ENCODE peak calls at places on chromosomes 16 and 17, in seven cellular contexts. K is lower lobe of right lung; O is fibroblast of lung; D is left colon; E is osteocyte; Q is tibial artery; S is stimulated activated CD4-positive, alpha-beta T cell treated with anti-CD3 and anti-CD28 coated beads, Interleukin-4, amount 100 ng/mL, for 48 hours. B is an unnamed sample.

GRCh38 chr17:74860999-74861553 is 1.4 kb upstream of the GRIN2C start:
- DNase-seq in K (no peak), O (no peak), D (no peak), E (no peak), Q (no peak), S (no peak), B (peak)

GRCh38 chr17:43003542-43004172 is 2.9 kb upstream of the IFI35 start:
- DNase-seq in K (no peak), O (peak), D (no peak), E (no peak), Q (no peak), S (no peak), B (peak)

GRCh38 chr16:47143329-47143676 is 442 bp downstream of the NETO2 start:
- DNase-seq in K (peak), O (peak), D (peak), E (peak), Q (peak), S (peak), B (peak)

GRCh38 chr16:68074850-68075249 is 10.3 kb upstream of the NFATC3 start:
- DNase-seq in K (no peak), O (no peak), D (peak), E (no peak), Q (no peak), S (no peak), B (peak)

GRCh38 chr17:47290870-47291241 is 32.9 kb upstream of the EFCAB13 start:
- DNase-seq in K (no peak), O (no peak), D (no peak), E (no peak), Q (no peak), S (no peak), B (no peak)

GRCh38 chr17:43658890-43659289 is 2.8 kb downstream of the MEOX1 start:
- DNase-seq in K (no peak), O (no peak), D (no peak), E (no peak), Q (no peak), S (no peak), B (no peak)

GRCh38 chr17:82668631-82669099 is 20.4 kb upstream of the WDR45B start:
- DNase-seq in K (peak), O (peak), D (peak), E (no peak), Q (no peak), S (peak), B (no peak)

GRCh38 chr17:19652595-19652994 is 4.0 kb downstream of the ALDH3A2 start:
- DNase-seq in K (no peak), O (no peak), D (no peak), E (peak), Q (no peak), S (no peak), B (no peak)

GRCh38 chr17:14552311-14552710 is 251.4 kb downstream of the HS3ST3B1 start:
- DNase-seq in K (no peak), O (no peak), D (no peak), E (no peak), Q (no peak), S (no peak), B (no peak)

GRCh38 chr17:15381707-15382106 is 40.3 kb upstream of the TEKT3 start:
- DNase-seq in K (no peak), O (no peak), D (no peak), E (no peak), Q (no peak), S (no peak), B (no peak)

GRCh38 chr17:4206945-4207344 is 56.8 kb downstream of the ANKFY1 start:
- DNase-seq in K (no peak), O (peak), D (no peak), E (no peak), Q (no peak), S (no peak), B (no peak)

GRCh38 chr16:73616186-73616585 is 568.3 kb upstream of the ZFHX3 start:
- DNase-seq in K (no peak), O (no peak), D (no peak), E (no peak), Q (no peak), S (no peak), B (no peak)

GRCh38 chr17:68993112-68993511 is 37.9 kb upstream of the ABCA8 start:
- DNase-seq in K (no peak), O (peak), D (no peak), E (no peak), Q (no peak), S (no peak), B (no peak)

GRCh38 chr16:68338326-68339119 is 27.7 kb downstream of the PRMT7 start:
- DNase-seq in K (no peak), O (no peak), D (no peak), E (no peak), Q (no peak), S (no peak), B (no peak)

GRCh38 chr16:15966420-15967222 is 17.2 kb downstream of the ABCC1 start:
- DNase-seq in K (no peak), O (peak), D (no peak), E (no peak), Q (no peak), S (no peak), B (no peak)

GRCh38 chr17:21039839-21040575 is 2.8 kb downstream of the USP22 start:
- DNase-seq in K (no peak), O (peak), D (no peak), E (no peak), Q (no peak), S (peak), B (no peak)

GRCh38 chr16:23348579-23349469 is 46.7 kb downstream of the SCNN1B start:
- DNase-seq in K (no peak), O (no peak), D (no peak), E (no peak), Q (no peak), S (no peak), B (no peak)

GRCh38 chr17:77606146-77606864 is 352.2 kb upstream of the TNRC6C start:
- DNase-seq in K (no peak), O (no peak), D (no peak), E (peak), Q (no peak), S (no peak), B (no peak)

GRCh38 chr16:76882105-76882504 is 308.9 kb upstream of the MON1B start:
- DNase-seq in K (no peak), O (no peak), D (no peak), E (no peak), Q (no peak), S (no peak), B (no peak)

GRCh38 chr16:62954144-62955032 is 918.1 kb upstream of the CDH8 start:
- DNase-seq in K (no peak), O (no peak), D (no peak), E (no peak), Q (no peak), S (no peak), B (no peak)

GRCh38 chr16:17552351-17552750 is 81.6 kb upstream of the XYLT1 start:
- DNase-seq in K (no peak), O (peak), D (no peak), E (no peak), Q (no peak), S (no peak), B (no peak)

GRCh38 chr16:86227041-86227440 is 283.3 kb upstream of the FOXF1 start:
- DNase-seq in K (no peak), O (no peak), D (peak), E (no peak), Q (no peak), S (no peak), B (no peak)

GRCh38 chr17:19270951-19271611 is 33.9 kb downstream of the EPN2 start:
- DNase-seq in K (no peak), O (no peak), D (no peak), E (no peak), Q (no peak), S (no peak), B (no peak)

GRCh38 chr17:75891022-75891604 is 5.6 kb downstream of the TRIM65 start:
- DNase-seq in K (no peak), O (no peak), D (no peak), E (no peak), Q (no peak), S (no peak), B (no peak)

GRCh38 chr17:60900688-60901087 is 223.0 kb downstream of the BCAS3 start:
- DNase-seq in K (no peak), O (no peak), D (no peak), E (no peak), Q (no peak), S (no peak), B (no peak)

GRCh38 chr17:40038882-40039513 is 15.2 kb downstream of the MED24 start:
- DNase-seq in K (no peak), O (peak), D (peak), E (no peak), Q (peak), S (no peak), B (no peak)

GRCh38 chr16:6016530-6017184 is 919.1 kb upstream of the EEF2KMT start:
- DNase-seq in K (no peak), O (peak), D (no peak), E (no peak), Q (no peak), S (no peak), B (no peak)

GRCh38 chr17:77834170-77835115 is 124.1 kb upstream of the TNRC6C start:
- DNase-seq in K (peak), O (peak), D (peak), E (no peak), Q (peak), S (peak), B (peak)

GRCh38 chr16:26645629-26646028 is 421.1 kb upstream of the C16orf82 start:
- DNase-seq in K (no peak), O (no peak), D (no peak), E (peak), Q (no peak), S (peak), B (peak)

GRCh38 chr17:3529817-3530741 is 27.5 kb downstream of the TRPV3 start:
- DNase-seq in K (no peak), O (peak), D (no peak), E (no peak), Q (peak), S (no peak), B (no peak)

GRCh38 chr16:62194828-62195227 is 158.6 kb upstream of the CDH8 start:
- DNase-seq in K (no peak), O (no peak), D (no peak), E (no peak), Q (no peak), S (no peak), B (no peak)

GRCh38 chr16:51306116-51306515 is 155.0 kb upstream of the SALL1 start:
- DNase-seq in K (no peak), O (no peak), D (no peak), E (no peak), Q (no peak), S (no peak), B (no peak)

GRCh38 chr16:31190061-31190460 is 10.1 kb downstream of the FUS start:
- DNase-seq in K (no peak), O (no peak), D (no peak), E (no peak), Q (no peak), S (no peak), B (no peak)

GRCh38 chr17:31318298-31319190 is 2.9 kb downstream of the EVI2A start:
- DNase-seq in K (no peak), O (peak), D (peak), E (no peak), Q (peak), S (peak), B (no peak)

GRCh38 chr16:77899416-77899815 is 111.1 kb downstream of the VAT1L start:
- DNase-seq in K (no peak), O (no peak), D (no peak), E (no peak), Q (no peak), S (no peak), B (no peak)

GRCh38 chr17:66542183-66542966 is 240.0 kb downstream of the PRKCA start:
- DNase-seq in K (no peak), O (peak), D (no peak), E (no peak), Q (no peak), S (no peak), B (no peak)

GRCh38 chr17:38705803-38706624 is 941 bp downstream of the MLLT6 start:
- DNase-seq in K (peak), O (no peak), D (peak), E (no peak), Q (peak), S (peak), B (peak)

GRCh38 chr16:9849697-9850245 is 332.5 kb downstream of the GRIN2A start:
- DNase-seq in K (no peak), O (no peak), D (no peak), E (no peak), Q (no peak), S (no peak), B (no peak)